ENCODE peak calls at places on chromosomes 11 and 22, in six cellular contexts. H, J, D, A, M and Z are unnamed samples.

GRCh38 chr11:12862761-12863469 is 146.2 kb upstream of the RASSF10 start:
- DNase-seq in H (peak), M (peak), A (peak), J (no peak), D (peak), Z (peak)

GRCh38 chr22:20141186-20142077 is 9.4 kb downstream of the CCDC188 start:
- DNase-seq in A (no peak), D (no peak), J (peak), H (peak), M (no peak), Z (peak)

GRCh38 chr11:67056267-67056639 is 394 bp upstream of the RHOD start:
- DNase-seq in M (no peak), A (no peak), J (no peak), H (no peak), D (no peak), Z (no peak)

GRCh38 chr22:37940698-37941376 is 12.6 kb downstream of the C22orf23 start:
- DNase-seq in A (no peak), D (no peak), H (no peak), J (no peak), M (no peak), Z (no peak)

GRCh38 chr11:93775289-93775688 is 8.8 kb upstream of the MED17 start:
- DNase-seq in H (no peak), D (peak), J (no peak), M (no peak), A (peak), Z (peak)

GRCh38 chr11:78607691-78608090 is 33.0 kb upstream of the NARS2 start:
- DNase-seq in A (no peak), M (no peak), D (no peak), J (no peak), H (no peak), Z (no peak)

GRCh38 chr22:30841264-30841663 is 127.3 kb downstream of the MORC2 start:
- DNase-seq in J (no peak), M (no peak), H (peak), A (no peak), D (no peak), Z (no peak)

GRCh38 chr11:2518983-2519340 is 74.2 kb downstream of the KCNQ1 start:
- DNase-seq in A (peak), D (peak), M (no peak), H (no peak), J (no peak), Z (no peak)

GRCh38 chr22:31451709-31452571 is 37.7 kb downstream of the EIF4ENIF1 start:
- DNase-seq in M (no peak), H (peak), A (no peak), D (no peak), J (peak), Z (peak)

GRCh38 chr22:24134090-24134846 is 47.0 kb upstream of the SUSD2 start:
- DNase-seq in H (no peak), M (peak), J (no peak), A (no peak), D (no peak), Z (no peak)

GRCh38 chr11:28581286-28582242 is 473.4 kb downstream of the METTL15 start:
- DNase-seq in D (no peak), J (peak), M (no peak), H (peak), A (no peak), Z (peak)
- H3K14ac ChIP-seq in D (no peak), J (no peak), M (no peak), H (no peak), A (no peak), Z (no peak)

GRCh38 chr11:27839226-27839913 is 139.1 kb upstream of the BDNF start:
- DNase-seq in A (no peak), J (no peak), D (no peak), M (no peak), H (peak), Z (peak)
- H3K14ac ChIP-seq in A (no peak), J (no peak), D (no peak), M (no peak), H (peak), Z (no peak)

GRCh38 chr11:73779084-73779902 is 8.4 kb upstream of the MRPL48 start:
- DNase-seq in H (peak), A (peak), J (peak), M (peak), D (peak), Z (peak)
- H3K14ac ChIP-seq in H (peak), A (peak), J (peak), M (no peak), D (no peak), Z (no peak)

GRCh38 chr11:116334596-116334995 is 438.2 kb downstream of the BUD13 start:
- DNase-seq in J (no peak), H (no peak), D (no peak), A (peak), M (no peak), Z (no peak)

GRCh38 chr11:116336540-116336939 is 436.2 kb downstream of the BUD13 start:
- DNase-seq in H (no peak), D (no peak), A (peak), M (no peak), J (no peak), Z (no peak)

GRCh38 chr11:116333193-116333592 is 439.6 kb downstream of the BUD13 start:
- DNase-seq in J (peak), M (no peak), A (peak), D (no peak), H (no peak), Z (no peak)

GRCh38 chr11:116335891-116336290 is 436.9 kb downstream of the BUD13 start:
- DNase-seq in A (peak), J (no peak), D (no peak), H (no peak), M (no peak), Z (no peak)

DNA sequence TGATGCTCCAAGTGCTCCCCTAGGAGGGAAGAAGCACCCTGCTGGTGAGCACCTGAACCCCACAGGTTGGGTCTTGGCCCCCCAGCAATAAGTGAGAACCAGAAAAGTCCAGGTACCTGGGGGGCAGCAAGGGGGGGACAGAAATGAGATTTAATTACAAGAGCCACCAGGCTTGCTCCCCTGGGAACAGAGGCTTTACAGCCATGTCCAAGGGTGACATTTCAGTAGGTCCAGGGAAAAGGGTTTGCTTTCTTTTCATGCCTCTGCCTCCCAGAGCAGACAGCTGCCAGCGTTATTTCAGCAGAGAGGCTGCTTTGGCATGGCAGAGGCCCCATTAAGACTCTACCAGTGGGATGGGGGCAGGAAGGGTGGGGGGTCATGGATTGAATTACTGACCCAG is 437.7 kb downstream of the BUD13 start:
- DNase-seq in M (no peak), H (no peak), J (no peak), D (no peak), A (peak), Z (no peak)
- H3K14ac ChIP-seq in M (no peak), H (no peak), J (no peak), D (no peak), A (no peak), Z (no peak)

GRCh38 chr22:47295226-47295901 is 532.9 kb downstream of the TBC1D22A start:
- DNase-seq in D (no peak), M (no peak), J (no peak), H (no peak), A (no peak), Z (no peak)
- H3K14ac ChIP-seq in D (no peak), M (no peak), J (no peak), H (no peak), A (no peak), Z (no peak)